ENCODE peak calls at places on chromosomes 2 and 18, in nine cellular contexts. D is cardiac muscle cell, I is stomach, X is hepatocyte, H is AG04450, Q is fibroblast of lung, A is SK-N-SH, B is suprapubic skin, C is fibroblast of the aortic adventitia. O is an unnamed sample.

GRCh38 chr2:27806311-27807059 is 35.0 kb downstream of the MRPL33 start:
- DNase-seq in A (no peak), Q (no peak), D (no peak), X (no peak), C (no peak), H (no peak), I (no peak), B (no peak), O (no peak)

GRCh38 chr2:165698621-165698946 is 95.5 kb downstream of the GALNT3 start:
- DNase-seq in C (peak; percentile 58), H (peak; percentile 10), B (no peak), D (peak; percentile 56), X (peak; percentile 72), I (peak; percentile 41), Q (peak; percentile 74), A (peak; percentile 42), O (peak; percentile 83)

GRCh38 chr18:44742741-44743311 is 62.1 kb downstream of the SETBP1 start:
- DNase-seq in I (no peak), X (no peak), Q (peak; percentile 83), B (no peak), C (peak; percentile 79), A (peak; percentile 66), D (no peak), H (peak; percentile 4), O (peak; percentile 62)

GRCh38 chr2:128633501-128633900 is 314.8 kb upstream of the HS6ST1 start:
- DNase-seq in I (no peak), B (no peak), H (no peak), C (peak; percentile 60), X (no peak), A (no peak), D (no peak), Q (peak; percentile 34), O (peak; percentile 55)

GRCh38 chr2:178229927-178230326 is 35.6 kb downstream of the OSBPL6 start:
- DNase-seq in D (no peak), X (no peak), I (no peak), A (no peak), B (no peak), H (no peak), Q (no peak), C (no peak), O (no peak)

GRCh38 chr2:137178955-137179377 is 413.6 kb downstream of the THSD7B start:
- DNase-seq in X (no peak), A (no peak), H (no peak), I (no peak), D (no peak), B (no peak), Q (peak; percentile 60), C (peak; percentile 71), O (peak; percentile 23)

GRCh38 chr2:6143812-6144211 is 451.6 kb downstream of the SOX11 start:
- DNase-seq in A (no peak), H (no peak), D (no peak), Q (peak; percentile 1), I (no peak), X (no peak), B (no peak), C (no peak), O (no peak)

GRCh38 chr2:184560603-184561002 is 37.7 kb upstream of the ZNF804A start:
- DNase-seq in X (no peak), H (no peak), A (no peak), I (no peak), C (no peak), D (no peak), Q (no peak), B (no peak), O (no peak)

GRCh38 chr18:24459772-24460171 is 665 bp upstream of the HRH4 start:
- DNase-seq in C (no peak), Q (no peak), B (no peak), A (no peak), D (no peak), X (no peak), I (no peak), H (no peak), O (no peak)

GRCh38 chr2:102142829-102143449 is 393 bp downstream of the IL1R1 start:
- DNase-seq in H (no peak), A (no peak), D (no peak), C (peak; percentile 67), X (no peak), B (no peak), Q (peak; percentile 68), I (no peak), O (peak; percentile 77)

GRCh38 chr18:48297139-48297538 is 112.0 kb downstream of the ZBTB7C start:
- DNase-seq in A (no peak), I (no peak), C (no peak), H (no peak), Q (no peak), D (no peak), X (no peak), B (no peak), O (no peak)

GRCh38 chr2:161571051-161571429 is 53.2 kb upstream of the SLC4A10 start:
- DNase-seq in X (no peak), Q (no peak), A (no peak), B (no peak), C (no peak), I (no peak), H (no peak), D (no peak), O (no peak)

GRCh38 chr2:161578998-161579397 is 45.2 kb upstream of the SLC4A10 start:
- DNase-seq in H (no peak), C (no peak), I (no peak), X (no peak), B (no peak), Q (no peak), D (no peak), A (no peak), O (no peak)

GRCh38 chr2:161580021-161580420 is 44.2 kb upstream of the SLC4A10 start:
- DNase-seq in D (no peak), H (no peak), B (no peak), C (no peak), I (no peak), X (no peak), A (no peak), Q (no peak), O (no peak)

GRCh38 chr2:161580426-161580825 is 43.8 kb upstream of the SLC4A10 start:
- DNase-seq in D (no peak), I (no peak), A (no peak), X (no peak), C (no peak), B (no peak), Q (no peak), H (no peak), O (no peak)

DNA sequence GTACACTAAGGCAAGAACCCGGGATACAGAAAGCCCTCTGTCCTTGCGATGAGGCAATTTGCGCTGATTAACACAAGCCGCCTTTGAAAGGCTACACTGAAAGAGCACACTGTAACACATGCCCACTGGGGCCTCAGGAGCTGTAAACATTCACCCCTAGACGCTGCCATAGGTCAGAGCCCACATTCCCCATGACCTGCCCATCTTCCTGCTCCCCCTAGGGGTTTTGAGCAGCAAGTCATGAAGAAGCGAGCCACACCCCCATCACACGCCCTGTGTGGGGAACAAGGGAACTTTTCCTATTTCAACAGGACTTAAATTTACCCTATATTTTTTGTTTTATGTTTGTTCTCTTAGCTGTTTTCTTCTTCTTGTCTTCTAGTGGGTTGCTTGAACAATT is 47.8 kb upstream of the SLC4A10 start:
- DNase-seq in I (no peak), H (no peak), Q (no peak), A (peak; percentile 39), B (no peak), D (no peak), X (no peak), C (no peak), O (no peak)
- TF ChIP-seq CTCF in I (no peak), H (peak; percentile 21), Q (peak; percentile 2), A (peak; percentile 44), B (no peak), D (no peak), X (no peak), C (peak; percentile 29), O (peak; percentile 11)

GRCh38 chr2:100321881-100322820 is at the start of gene LONRF2:
- DNase-seq in I (peak; percentile 52), H (no peak), X (peak; percentile 58), B (no peak), A (peak; percentile 81), D (peak; percentile 41), C (no peak), Q (no peak), O (peak; percentile 6)

DNA sequence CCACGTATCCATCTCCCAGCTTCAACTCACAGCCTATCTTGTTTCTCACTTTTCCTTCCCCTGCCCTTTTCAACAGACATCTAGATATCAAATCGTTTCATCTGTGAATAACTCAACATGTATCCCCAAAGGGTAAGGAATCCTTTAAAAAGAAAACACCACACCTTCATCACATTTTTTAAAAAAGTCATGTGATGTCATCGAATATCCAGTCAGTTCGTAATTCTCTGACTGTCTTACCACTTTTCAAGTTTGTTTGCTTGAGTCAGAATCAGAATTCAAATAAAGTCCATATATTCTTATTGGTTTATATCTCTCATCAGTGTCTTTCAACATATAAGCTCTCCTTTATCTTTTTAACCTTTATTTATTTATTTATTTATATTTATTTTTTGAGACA is 5.4 kb upstream of the LONRF2 start:
- DNase-seq in D (no peak), I (no peak), Q (no peak), C (no peak), X (no peak), A (no peak), B (no peak), H (no peak), O (no peak)
- H3K4me3 ChIP-seq in D (no peak overlapping the region), I (no peak overlapping the region), Q (no peak overlapping the region), C (no peak overlapping the region), X (no peak overlapping the region), A (no peak overlapping the region), B (no peak overlapping the region), H (no peak overlapping the region), O (no peak overlapping the region)

GRCh38 chr2:231667096-231667427 is 41.3 kb upstream of the PTMA start:
- DNase-seq in H (no peak), B (no peak), A (no peak), X (no peak), I (no peak), C (no peak), Q (no peak), D (no peak), O (no peak)

GRCh38 chr2:231665208-231665921 is 43.0 kb upstream of the PTMA start:
- DNase-seq in A (peak; percentile 37), C (no peak), I (no peak), B (no peak), H (no peak), X (no peak), D (no peak), Q (no peak), O (no peak)

GRCh38 chr2:231667497-231667896 is 40.8 kb upstream of the PTMA start:
- DNase-seq in H (no peak), X (no peak), D (no peak), Q (no peak), A (no peak), C (no peak), I (no peak), B (no peak), O (no peak)

GRCh38 chr2:231664727-231665126 is 43.6 kb upstream of the PTMA start:
- DNase-seq in C (no peak), Q (no peak), D (no peak), I (no peak), B (no peak), H (no peak), A (no peak), X (no peak), O (no peak)

GRCh38 chr2:231666171-231667095 is 41.9 kb upstream of the PTMA start:
- DNase-seq in A (peak; percentile 64), X (peak; percentile 96), C (peak; percentile 84), Q (peak; percentile 96), B (peak; percentile 97), H (peak; percentile 82), D (peak; percentile 98), I (peak; percentile 96), O (peak; percentile 91)
- TF ChIP-seq CTCF in A (no peak), X (no peak), C (peak; percentile 1), Q (no peak), B (no peak), H (no peak), D (no peak), I (no peak), O (no peak)

GRCh38 chr2:236570081-236570979 is 705 bp downstream of the ACKR3 start:
- DNase-seq in C (no peak), D (no peak), B (no peak), H (no peak), I (no peak), X (no peak), A (no peak), Q (no peak), O (no peak)
- H3K4me3 ChIP-seq in C (peak overlapping the region; percentile 67), D (peak overlapping the region; percentile 9), B (peak overlapping the region; percentile 53), H (no peak overlapping the region), I (peak overlapping the region; percentile 56), X (peak overlapping the region; percentile 47), A (no peak overlapping the region), Q (peak overlapping the region; percentile 25), O (peak overlapping the region; percentile 38)

O was measured in choroid plexus epithelial cell.